ENCODE peak calls at places on chromosomes 7 and 10, in nine cellular contexts. I is naive thymus-derived CD4-positive, alpha-beta T cell; J is BJ; Y is fibroblast of lung; Z is left lung; X is brain microvascular endothelial cell; V is neuronal stem cell; E is MG63; D is fibroblast of the aortic adventitia. O is an unnamed sample.

GRCh38 chr10:3074145-3074665 is 6.9 kb downstream of the PFKP start:
- DNase-seq in I (no peak), J (no peak), Y (no peak), Z (no peak), X (no peak), V (no peak), E (peak; percentile 48), D (no peak), O (peak; percentile 32)

GRCh38 chr7:141409219-141409618 is 142.0 kb upstream of the AGK start:
- DNase-seq in I (no peak), J (no peak), Y (no peak), Z (no peak), X (no peak), V (no peak), E (no peak), D (no peak), O (no peak)

GRCh38 chr10:86976362-86977056 is 8.2 kb downstream of the ADIRF start:
- DNase-seq in I (no peak), J (no peak), Y (no peak), Z (no peak), X (no peak), V (no peak), E (no peak), D (no peak), O (no peak)

GRCh38 chr7:24756989-24757798 is at the start of gene GSDME:
- DNase-seq in I (no peak), J (no peak), Y (peak; percentile 71), Z (peak; percentile 66), X (peak; percentile 12), V (peak; percentile 55), E (peak; percentile 77), D (peak; percentile 60), O (peak; percentile 62)

GRCh38 chr7:142956951-142957623 is 5.1 kb downstream of the KEL start:
- DNase-seq in I (no peak), J (no peak), Y (no peak), Z (no peak), X (peak; percentile 5), V (no peak), E (no peak), D (peak; percentile 49), O (peak; percentile 27)

GRCh38 chr7:157347217-157347904 is 10.6 kb downstream of the DNAJB6 start:
- DNase-seq in I (no peak), J (peak; percentile 37), Y (peak; percentile 88), Z (no peak), X (peak; percentile 80), V (no peak), E (peak; percentile 80), D (peak; percentile 93), O (peak; percentile 93)

GRCh38 chr10:51341216-51341615 is 266.9 kb downstream of the PRKG1 start:
- DNase-seq in I (no peak), J (no peak), Y (no peak), Z (no peak), X (peak; percentile 41), V (no peak), E (no peak), D (peak; percentile 18), O (peak; percentile 23)

GRCh38 chr7:877312-878232 is 1.2 kb downstream of the GET4 start:
- DNase-seq in I (no peak), J (no peak), Y (no peak), Z (peak; percentile 57), X (no peak), V (no peak), E (no peak), D (no peak), O (no peak)

GRCh38 chr10:112389147-112389822 is 15.4 kb downstream of the ACSL5 start:
- DNase-seq in I (peak; percentile 46), J (peak; percentile 18), Y (peak; percentile 5), Z (peak; percentile 63), X (peak; percentile 56), V (no peak), E (peak; percentile 58), D (peak; percentile 33), O (peak; percentile 64)

GRCh38 chr10:44723654-44724053 is 187.5 kb upstream of the TMEM72 start:
- DNase-seq in I (no peak), J (peak; percentile 82), Y (peak; percentile 28), Z (peak; percentile 49), X (peak; percentile 77), V (no peak), E (peak; percentile 89), D (peak; percentile 87), O (peak; percentile 57)

GRCh38 chr10:123348721-123349120 is 194.5 kb downstream of the BUB3 start:
- DNase-seq in I (no peak), J (no peak), Y (no peak), Z (no peak), X (no peak), V (no peak), E (no peak), D (no peak), O (no peak)

GRCh38 chr10:128804411-128804810 is 662.6 kb upstream of the MGMT start:
- DNase-seq in I (no peak), J (no peak), Y (no peak), Z (no peak), X (no peak), V (no peak), E (peak; percentile 96), D (no peak), O (no peak)

GRCh38 chr7:79199266-79199665 is 254.2 kb downstream of the MAGI2 start:
- DNase-seq in I (no peak), J (no peak), Y (peak; percentile 49), Z (no peak), X (no peak), V (no peak), E (no peak), D (no peak), O (no peak)

GRCh38 chr7:47602272-47603004 is 20.5 kb upstream of the TNS3 start:
- DNase-seq in I (no peak), J (no peak), Y (no peak), Z (no peak), X (no peak), V (no peak), E (no peak), D (no peak), O (no peak)

GRCh38 chr10:102650655-102651454 is 6.6 kb downstream of the TRIM8 start:
- DNase-seq in I (no peak), J (no peak), Y (no peak), Z (no peak), X (no peak), V (no peak), E (no peak), D (no peak), O (no peak)

DNA sequence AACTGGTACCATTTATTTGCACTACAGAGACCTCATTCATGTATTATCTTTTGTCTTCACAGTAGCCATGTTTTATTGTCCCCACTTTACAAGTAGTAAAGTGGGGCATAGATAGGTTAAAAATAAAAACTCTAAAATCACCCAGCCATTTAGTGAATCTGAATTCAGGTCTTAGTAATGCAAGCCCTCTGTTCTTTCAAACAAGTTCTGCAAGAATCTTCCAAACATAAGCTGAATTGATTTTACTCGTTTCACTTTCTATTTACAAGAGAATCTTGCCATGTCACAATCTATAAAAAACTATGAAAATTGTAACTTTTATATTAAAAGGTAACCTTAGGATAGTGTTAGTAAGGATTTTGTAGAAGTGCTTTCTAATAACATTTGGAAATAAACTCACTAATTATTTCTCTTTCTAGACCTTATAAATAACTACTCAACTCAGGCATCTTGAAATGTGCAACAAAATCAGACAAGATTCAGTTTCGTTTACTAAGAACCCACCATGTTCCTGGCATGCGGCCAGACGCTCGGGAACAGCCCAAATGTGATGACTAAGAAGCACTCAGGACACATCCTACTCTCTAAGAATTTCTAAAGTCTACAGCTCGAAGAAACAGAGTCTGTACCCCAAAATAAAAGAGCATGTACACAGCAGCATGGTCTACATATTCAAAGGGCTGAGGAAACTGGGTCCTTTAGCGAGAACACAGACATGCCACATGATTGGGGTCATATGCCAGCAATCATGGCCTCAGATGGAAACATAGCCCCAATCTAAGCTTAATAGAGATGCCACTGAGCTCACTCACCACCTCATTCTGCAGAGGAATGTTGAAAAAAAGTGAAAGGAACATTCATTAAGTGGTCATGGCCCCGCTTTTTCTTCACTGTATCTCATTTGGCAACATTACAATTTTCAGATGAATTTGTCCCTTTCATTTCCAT is 167.6 kb downstream of the AMPH start:
- DNase-seq in I (peak; percentile 67), J (no peak), Y (peak; percentile 90), Z (peak; percentile 40), X (peak; percentile 92), V (no peak), E (peak; percentile 80), D (peak; percentile 43), O (peak; percentile 81)
- H3K4me3 ChIP-seq in I (peak overlapping the region; percentile 28), J (no peak overlapping the region), Y (peak overlapping the region; percentile 39), Z (no peak overlapping the region), X (no peak overlapping the region), V (no peak overlapping the region), E (no peak overlapping the region), D (no peak overlapping the region), O (no peak overlapping the region)

DNA sequence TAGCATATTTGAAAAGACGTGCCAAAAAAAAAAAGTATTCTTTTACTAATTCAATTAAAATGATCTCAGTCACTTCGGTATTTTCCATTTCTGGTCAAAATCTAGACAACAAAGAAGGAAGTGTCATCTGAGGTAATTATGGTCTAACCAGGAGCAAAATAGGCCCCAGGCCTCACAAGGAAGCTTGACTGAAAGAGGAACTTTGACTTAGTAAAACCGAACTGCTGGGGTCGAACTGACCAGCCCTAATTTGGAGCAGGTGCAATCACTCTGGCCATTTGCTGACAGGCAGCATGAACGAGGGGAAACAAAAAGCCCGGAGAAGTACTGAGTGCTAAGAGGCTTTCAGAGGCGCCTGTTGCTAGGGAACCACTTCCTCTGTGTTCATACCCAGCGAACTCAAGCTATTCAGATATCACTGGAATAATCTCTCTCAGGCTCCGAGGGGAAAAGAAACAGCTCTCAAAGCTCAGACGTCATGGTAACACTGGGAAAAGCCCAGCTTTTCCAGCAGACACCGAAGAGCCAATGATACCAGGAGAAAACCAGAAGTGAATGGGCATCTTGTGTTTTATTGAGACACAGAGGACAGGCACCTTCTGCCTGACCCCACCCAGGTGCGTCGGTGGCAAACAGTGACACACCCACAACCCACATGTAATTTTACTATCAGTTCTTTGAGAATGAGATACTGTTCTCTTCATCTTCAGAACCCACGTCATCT is 126.5 kb downstream of the FAM107B start:
- DNase-seq in I (peak; percentile 90), J (no peak), Y (peak; percentile 59), Z (peak; percentile 83), X (peak; percentile 88), V (peak; percentile 82), E (no peak), D (peak; percentile 68), O (peak; percentile 84)
- H3K4me3 ChIP-seq in I (peak overlapping the region; percentile 54), J (no peak overlapping the region), Y (no peak overlapping the region), Z (no peak overlapping the region), X (no peak overlapping the region), V (no peak overlapping the region), E (no peak overlapping the region), D (no peak overlapping the region), O (no peak overlapping the region)

GRCh38 chr7:44985033-44985695 is 6.3 kb upstream of the MYO1G start:
- DNase-seq in I (no peak), J (no peak), Y (no peak), Z (no peak), X (no peak), V (no peak), E (no peak), D (no peak), O (no peak)
- H3K4me3 ChIP-seq in I (peak overlapping the region; percentile 92), J (peak overlapping the region; percentile 58), Y (peak overlapping the region; percentile 85), Z (peak overlapping the region; percentile 66), X (peak overlapping the region; percentile 95), V (peak overlapping the region; percentile 74), E (peak overlapping the region; percentile 88), D (peak overlapping the region; percentile 74), O (peak overlapping the region; percentile 54)

DNA sequence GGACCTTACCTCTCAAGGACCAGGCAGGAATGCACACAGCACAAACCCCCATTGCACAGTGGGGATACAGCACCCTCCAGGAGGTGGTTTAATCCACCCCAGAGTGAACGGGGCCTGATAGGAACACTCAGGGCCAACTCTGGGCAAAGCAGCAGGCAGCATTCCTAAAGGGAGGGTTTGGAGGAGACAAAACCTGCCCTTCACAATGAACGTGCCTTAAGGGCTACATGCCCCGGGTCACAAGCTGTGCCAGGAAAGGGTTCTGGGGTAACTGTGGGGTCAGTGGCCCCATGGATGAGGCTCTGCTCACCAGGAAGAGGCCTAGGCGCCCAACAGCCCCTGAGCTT is 1.1 kb downstream of the GPRIN2 start:
- DNase-seq in I (no peak), J (no peak), Y (no peak), Z (no peak), X (no peak), V (no peak), E (no peak), D (no peak), O (no peak)
- H3K4me3 ChIP-seq in I (no peak overlapping the region), J (no peak overlapping the region), Y (no peak overlapping the region), Z (peak overlapping the region; percentile 48), X (no peak overlapping the region), V (peak overlapping the region; percentile 84), E (no peak overlapping the region), D (no peak overlapping the region), O (no peak overlapping the region)

O was measured in cardiac fibroblast.